ENCODE peak calls at places on chromosomes 16 and 17, in five cellular contexts. V, X, A, Z and M are unnamed samples.

GRCh38 chr17:34706029-34706428 is 126.6 kb downstream of the TMEM132E start:
- DNase-seq in V (no peak), X (peak; percentile 43), A (no peak), Z (no peak), M (no peak)

GRCh38 chr16:2716101-2716885 is 3.7 kb downstream of the PRSS27 start:
- DNase-seq in V (no peak), X (no peak), A (no peak), Z (no peak), M (no peak)

GRCh38 chr16:87956771-87957279 is 5.6 kb downstream of the BANP start:
- DNase-seq in V (no peak), X (no peak), A (no peak), Z (no peak), M (no peak)

GRCh38 chr16:23952128-23953041 is 116.6 kb downstream of the PRKCB start:
- DNase-seq in V (peak; percentile 19), X (no peak), A (no peak), Z (peak; percentile 61), M (peak; percentile 16)

GRCh38 chr17:53006006-53006405 is 816.7 kb upstream of the KIF2B start:
- DNase-seq in V (no peak), X (no peak), A (no peak), Z (no peak), M (no peak)

GRCh38 chr16:72195609-72196008 is 23.7 kb upstream of the PMFBP1 start:
- DNase-seq in V (no peak), X (peak; percentile 67), A (no peak), Z (no peak), M (no peak)

GRCh38 chr17:3763777-3764170 is 37.2 kb downstream of the ITGAE start:
- DNase-seq in V (no peak), X (no peak), A (no peak), Z (no peak), M (no peak)

GRCh38 chr17:4159761-4160160 is 16.8 kb downstream of the CYB5D2 start:
- DNase-seq in V (no peak), X (no peak), A (no peak), Z (no peak), M (no peak)

GRCh38 chr17:72297326-72298115 is 176.7 kb downstream of the SOX9 start:
- DNase-seq in V (no peak), X (no peak), A (no peak), Z (no peak), M (no peak)

GRCh38 chr17:37673386-37673785 is 30.1 kb upstream of the DDX52 start:
- DNase-seq in V (no peak), X (no peak), A (no peak), Z (no peak), M (no peak)

GRCh38 chr17:65123757-65124675 is 13.2 kb upstream of the RGS9 start:
- DNase-seq in V (no peak), X (no peak), A (no peak), Z (no peak), M (no peak)

GRCh38 chr16:66207139-66207863 is 159.2 kb upstream of the CDH5 start:
- DNase-seq in V (peak; percentile 65), X (no peak), A (peak; percentile 25), Z (peak; percentile 55), M (no peak)

GRCh38 chr16:67528222-67528869 is at the start of gene RIPOR1:
- DNase-seq in V (no peak), X (peak; percentile 69), A (no peak), Z (no peak), M (peak; percentile 65)

GRCh38 chr17:57499648-57500049 is 243.3 kb downstream of the MSI2 start:
- DNase-seq in V (no peak), X (no peak), A (no peak), Z (no peak), M (no peak)

GRCh38 chr17:54239291-54239690 is 416.6 kb downstream of the KIF2B start:
- DNase-seq in V (no peak), X (no peak), A (no peak), Z (no peak), M (no peak)

GRCh38 chr17:31559647-31560501 is 168.4 kb downstream of the RAB11FIP4 start:
- DNase-seq in V (no peak), X (no peak), A (no peak), Z (no peak), M (no peak)

GRCh38 chr17:66372182-66372581 is 69.8 kb downstream of the PRKCA start:
- DNase-seq in V (no peak), X (no peak), A (no peak), Z (no peak), M (no peak)

GRCh38 chr16:67884684-67885083 is at the start of gene NRN1L:
- DNase-seq in V (no peak), X (peak; percentile 96), A (peak; percentile 80), Z (peak; percentile 64), M (peak; percentile 75)

GRCh38 chr16:89723279-89724250 is 2.2 kb downstream of the ZNF276 start:
- DNase-seq in V (no peak), X (no peak), A (no peak), Z (no peak), M (peak; percentile 77)

GRCh38 chr17:15269690-15270089 is 4.6 kb upstream of the PMP22 start:
- DNase-seq in V (no peak), X (no peak), A (no peak), Z (no peak), M (no peak)

GRCh38 chr16:62967606-62968005 is 931.4 kb upstream of the CDH8 start:
- DNase-seq in V (no peak), X (no peak), A (no peak), Z (no peak), M (no peak)

GRCh38 chr16:84976644-84977400 is 34.5 kb downstream of the ZDHHC7 start:
- DNase-seq in V (no peak), X (no peak), A (peak; percentile 64), Z (no peak), M (no peak)

GRCh38 chr17:29514792-29515191 is 52.0 kb downstream of the ABHD15 start:
- DNase-seq in V (no peak), X (no peak), A (no peak), Z (no peak), M (no peak)